ENCODE peak calls at places on chromosomes 3 and 15, in four cellular contexts. P is AG08396, M is ELF-1, W is BE2C. E is an unnamed sample.

GRCh38 chr3:78506038-78506437 is 1261.8 kb downstream of the ROBO1 start:
- DNase-seq in M (no peak), W (no peak), P (no peak), E (no peak)

GRCh38 chr3:29370021-29370420 is 89.2 kb downstream of the RBMS3 start:
- DNase-seq in M (no peak), P (no peak), W (no peak), E (no peak)

GRCh38 chr3:194224937-194225422 is 89.0 kb downstream of the HES1 start:
- DNase-seq in P (no peak), M (peak; percentile 73), W (no peak), E (no peak)

GRCh38 chr3:181533811-181534210 is 177.9 kb upstream of the SOX2 start:
- DNase-seq in P (no peak), W (no peak), M (no peak), E (no peak)

GRCh38 chr15:69509131-69509530 is 56.5 kb downstream of the RPLP1 start:
- DNase-seq in M (no peak), P (peak; percentile 24), W (no peak), E (no peak)

GRCh38 chr3:45332493-45332892 is 55.9 kb upstream of the LARS2 start:
- DNase-seq in P (no peak), W (no peak), M (no peak), E (no peak)

GRCh38 chr3:37993811-37994638 is 3.4 kb downstream of the VILL start:
- DNase-seq in P (peak; percentile 82), W (peak; percentile 67), M (peak; percentile 76), E (peak; percentile 50)

GRCh38 chr3:126364130-126364695 is 7.0 kb upstream of the KLF15 start:
- DNase-seq in W (peak; percentile 4), M (no peak), P (no peak), E (no peak)

GRCh38 chr15:68415501-68416157 is 16.3 kb downstream of the ITGA11 start:
- DNase-seq in P (no peak), W (no peak), M (no peak), E (no peak)